ENCODE peak calls at places on chromosomes 12 and 14, in nine cellular contexts. One of them, this sample, is unnamed.

GRCh38 chr12:65665817-65666216 is 158.5 kb upstream of the HMGA2 start:
- DNase-seq in right lobe of liver: no peak
- DNase-seq in activated CD8-positive, alpha-beta memory T cell treated with anti-CD3 and anti-CD28 coated beads, Interleukin-2, amount 50 U/mL, for 4 hours: no peak
- DNase-seq in NCI-H345: no peak
- DNase-seq in EL: no peak
- DNase-seq in NCI-H1105: no peak
- DNase-seq in GM12865: no peak
- DNase-seq in small intestine: no peak
- DNase-seq in NCI-H187: no peak
- DNase-seq in this sample: no peak

GRCh38 chr12:124795081-124795948 is 68.3 kb downstream of the SCARB1 start:
- DNase-seq in EL: no peak
- DNase-seq in small intestine: no peak
- DNase-seq in GM12865: peak
- DNase-seq in NCI-H345: no peak
- DNase-seq in right lobe of liver: no peak
- DNase-seq in NCI-H187: no peak
- DNase-seq in activated CD8-positive, alpha-beta memory T cell treated with anti-CD3 and anti-CD28 coated beads, Interleukin-2, amount 50 U/mL, for 4 hours: no peak
- DNase-seq in NCI-H1105: no peak
- DNase-seq in this sample: no peak

GRCh38 chr12:1791104-1791927 is 29.0 kb upstream of the LRTM2 start:
- DNase-seq in NCI-H345: peak
- DNase-seq in NCI-H187: no peak
- DNase-seq in NCI-H1105: peak
- DNase-seq in GM12865: peak
- DNase-seq in small intestine: peak
- DNase-seq in right lobe of liver: peak
- DNase-seq in activated CD8-positive, alpha-beta memory T cell treated with anti-CD3 and anti-CD28 coated beads, Interleukin-2, amount 50 U/mL, for 4 hours: peak
- DNase-seq in EL: peak
- DNase-seq in this sample: no peak

GRCh38 chr12:8156845-8157244 is at the start of gene ZNF705A:
- DNase-seq in NCI-H345: no peak
- DNase-seq in EL: peak
- DNase-seq in activated CD8-positive, alpha-beta memory T cell treated with anti-CD3 and anti-CD28 coated beads, Interleukin-2, amount 50 U/mL, for 4 hours: no peak
- DNase-seq in right lobe of liver: no peak
- DNase-seq in NCI-H187: no peak
- DNase-seq in GM12865: no peak
- DNase-seq in small intestine: no peak
- DNase-seq in NCI-H1105: no peak
- DNase-seq in this sample: peak

GRCh38 chr12:1030779-1031178 is 39.8 kb downstream of the ERC1 start:
- DNase-seq in activated CD8-positive, alpha-beta memory T cell treated with anti-CD3 and anti-CD28 coated beads, Interleukin-2, amount 50 U/mL, for 4 hours: no peak
- DNase-seq in GM12865: no peak
- DNase-seq in NCI-H345: no peak
- DNase-seq in small intestine: no peak
- DNase-seq in EL: no peak
- DNase-seq in right lobe of liver: no peak
- DNase-seq in NCI-H187: no peak
- DNase-seq in NCI-H1105: no peak
- DNase-seq in this sample: no peak

GRCh38 chr12:71865757-71866536 is 26.4 kb downstream of the TBC1D15 start:
- DNase-seq in activated CD8-positive, alpha-beta memory T cell treated with anti-CD3 and anti-CD28 coated beads, Interleukin-2, amount 50 U/mL, for 4 hours: no peak
- DNase-seq in GM12865: no peak
- DNase-seq in EL: no peak
- DNase-seq in NCI-H187: no peak
- DNase-seq in small intestine: no peak
- DNase-seq in NCI-H345: no peak
- DNase-seq in NCI-H1105: no peak
- DNase-seq in right lobe of liver: no peak
- DNase-seq in this sample: no peak

GRCh38 chr12:102351326-102351725 is 129.0 kb downstream of the IGF1 start:
- DNase-seq in small intestine: no peak
- DNase-seq in NCI-H187: no peak
- DNase-seq in activated CD8-positive, alpha-beta memory T cell treated with anti-CD3 and anti-CD28 coated beads, Interleukin-2, amount 50 U/mL, for 4 hours: no peak
- DNase-seq in GM12865: no peak
- DNase-seq in EL: no peak
- DNase-seq in NCI-H345: no peak
- DNase-seq in NCI-H1105: no peak
- DNase-seq in right lobe of liver: no peak
- DNase-seq in this sample: no peak

GRCh38 chr14:91228112-91229004 is 16.1 kb downstream of the GPR68 start:
- DNase-seq in GM12865: peak
- DNase-seq in NCI-H1105: no peak
- DNase-seq in small intestine: no peak
- DNase-seq in NCI-H187: no peak
- DNase-seq in activated CD8-positive, alpha-beta memory T cell treated with anti-CD3 and anti-CD28 coated beads, Interleukin-2, amount 50 U/mL, for 4 hours: peak
- DNase-seq in NCI-H345: no peak
- DNase-seq in EL: peak
- DNase-seq in right lobe of liver: no peak
- DNase-seq in this sample: peak

GRCh38 chr12:131511803-131512564 is 198.9 kb upstream of the SFSWAP start:
- DNase-seq in NCI-H1105: no peak
- DNase-seq in EL: no peak
- DNase-seq in activated CD8-positive, alpha-beta memory T cell treated with anti-CD3 and anti-CD28 coated beads, Interleukin-2, amount 50 U/mL, for 4 hours: no peak
- DNase-seq in right lobe of liver: no peak
- DNase-seq in small intestine: no peak
- DNase-seq in NCI-H345: peak
- DNase-seq in GM12865: no peak
- DNase-seq in NCI-H187: no peak
- DNase-seq in this sample: no peak

GRCh38 chr12:31482816-31483215 is 108.1 kb downstream of the DENND5B start:
- DNase-seq in small intestine: no peak
- DNase-seq in NCI-H1105: no peak
- DNase-seq in EL: peak
- DNase-seq in GM12865: no peak
- DNase-seq in right lobe of liver: no peak
- DNase-seq in activated CD8-positive, alpha-beta memory T cell treated with anti-CD3 and anti-CD28 coated beads, Interleukin-2, amount 50 U/mL, for 4 hours: no peak
- DNase-seq in NCI-H345: no peak
- DNase-seq in NCI-H187: no peak
- DNase-seq in this sample: no peak

GRCh38 chr12:74689071-74689655 is 151.5 kb downstream of the ATXN7L3B start:
- DNase-seq in GM12865: peak
- DNase-seq in NCI-H345: peak
- DNase-seq in NCI-H1105: peak
- DNase-seq in NCI-H187: no peak
- DNase-seq in activated CD8-positive, alpha-beta memory T cell treated with anti-CD3 and anti-CD28 coated beads, Interleukin-2, amount 50 U/mL, for 4 hours: no peak
- DNase-seq in right lobe of liver: no peak
- DNase-seq in EL: peak
- DNase-seq in small intestine: peak
- DNase-seq in this sample: peak

GRCh38 chr14:25111061-25111601 is 61.2 kb upstream of the STXBP6 start:
- DNase-seq in NCI-H345: peak
- DNase-seq in EL: peak
- DNase-seq in activated CD8-positive, alpha-beta memory T cell treated with anti-CD3 and anti-CD28 coated beads, Interleukin-2, amount 50 U/mL, for 4 hours: no peak
- DNase-seq in NCI-H187: no peak
- DNase-seq in right lobe of liver: no peak
- DNase-seq in GM12865: no peak
- DNase-seq in small intestine: peak
- DNase-seq in NCI-H1105: no peak
- DNase-seq in this sample: peak

GRCh38 chr14:58026967-58027366 is 125.0 kb downstream of the ARMH4 start:
- DNase-seq in activated CD8-positive, alpha-beta memory T cell treated with anti-CD3 and anti-CD28 coated beads, Interleukin-2, amount 50 U/mL, for 4 hours: no peak
- DNase-seq in GM12865: no peak
- DNase-seq in small intestine: no peak
- DNase-seq in NCI-H187: no peak
- DNase-seq in NCI-H345: no peak
- DNase-seq in right lobe of liver: no peak
- DNase-seq in NCI-H1105: no peak
- DNase-seq in EL: no peak
- DNase-seq in this sample: no peak

GRCh38 chr12:25615119-25615518 is 62.0 kb upstream of the LMNTD1 start:
- DNase-seq in small intestine: no peak
- DNase-seq in right lobe of liver: no peak
- DNase-seq in NCI-H1105: no peak
- DNase-seq in NCI-H345: no peak
- DNase-seq in activated CD8-positive, alpha-beta memory T cell treated with anti-CD3 and anti-CD28 coated beads, Interleukin-2, amount 50 U/mL, for 4 hours: no peak
- DNase-seq in NCI-H187: no peak
- DNase-seq in EL: peak
- DNase-seq in GM12865: no peak
- DNase-seq in this sample: peak

GRCh38 chr12:110641512-110641911 is 27.6 kb downstream of the TCTN1 start:
- DNase-seq in EL: no peak
- DNase-seq in NCI-H187: no peak
- DNase-seq in activated CD8-positive, alpha-beta memory T cell treated with anti-CD3 and anti-CD28 coated beads, Interleukin-2, amount 50 U/mL, for 4 hours: no peak
- DNase-seq in small intestine: no peak
- DNase-seq in GM12865: no peak
- DNase-seq in NCI-H345: no peak
- DNase-seq in right lobe of liver: no peak
- DNase-seq in NCI-H1105: no peak
- DNase-seq in this sample: no peak

GRCh38 chr14:29754134-29754533 is 173.5 kb downstream of the PRKD1 start:
- DNase-seq in right lobe of liver: no peak
- DNase-seq in activated CD8-positive, alpha-beta memory T cell treated with anti-CD3 and anti-CD28 coated beads, Interleukin-2, amount 50 U/mL, for 4 hours: no peak
- DNase-seq in NCI-H187: no peak
- DNase-seq in small intestine: no peak
- DNase-seq in NCI-H1105: no peak
- DNase-seq in GM12865: no peak
- DNase-seq in EL: no peak
- DNase-seq in NCI-H345: no peak
- DNase-seq in this sample: no peak

GRCh38 chr12:114967187-114967586 is 283.2 kb upstream of the TBX3 start:
- DNase-seq in GM12865: no peak
- DNase-seq in NCI-H1105: no peak
- DNase-seq in NCI-H187: no peak
- DNase-seq in right lobe of liver: no peak
- DNase-seq in EL: no peak
- DNase-seq in small intestine: no peak
- DNase-seq in activated CD8-positive, alpha-beta memory T cell treated with anti-CD3 and anti-CD28 coated beads, Interleukin-2, amount 50 U/mL, for 4 hours: no peak
- DNase-seq in NCI-H345: no peak
- DNase-seq in this sample: no peak

GRCh38 chr12:25875661-25876060 is 82.8 kb upstream of the RASSF8 start:
- DNase-seq in GM12865: no peak
- DNase-seq in EL: no peak
- DNase-seq in NCI-H1105: no peak
- DNase-seq in activated CD8-positive, alpha-beta memory T cell treated with anti-CD3 and anti-CD28 coated beads, Interleukin-2, amount 50 U/mL, for 4 hours: no peak
- DNase-seq in NCI-H187: no peak
- DNase-seq in small intestine: no peak
- DNase-seq in right lobe of liver: no peak
- DNase-seq in NCI-H345: no peak
- DNase-seq in this sample: no peak

GRCh38 chr14:73238941-73239340 is 1.6 kb downstream of the PAPLN start:
- DNase-seq in NCI-H187: no peak
- DNase-seq in small intestine: no peak
- DNase-seq in right lobe of liver: no peak
- DNase-seq in activated CD8-positive, alpha-beta memory T cell treated with anti-CD3 and anti-CD28 coated beads, Interleukin-2, amount 50 U/mL, for 4 hours: no peak
- DNase-seq in GM12865: no peak
- DNase-seq in EL: no peak
- DNase-seq in NCI-H1105: no peak
- DNase-seq in NCI-H345: no peak
- DNase-seq in this sample: no peak

GRCh38 chr14:60984225-60984624 is 3.2 kb downstream of the SLC38A6 start:
- DNase-seq in NCI-H187: no peak
- DNase-seq in small intestine: no peak
- DNase-seq in NCI-H1105: no peak
- DNase-seq in GM12865: no peak
- DNase-seq in activated CD8-positive, alpha-beta memory T cell treated with anti-CD3 and anti-CD28 coated beads, Interleukin-2, amount 50 U/mL, for 4 hours: no peak
- DNase-seq in right lobe of liver: no peak
- DNase-seq in EL: no peak
- DNase-seq in NCI-H345: no peak
- DNase-seq in this sample: no peak

GRCh38 chr12:93025145-93026103 is 96.3 kb upstream of the EEA1 start:
- DNase-seq in right lobe of liver: no peak
- DNase-seq in EL: peak
- DNase-seq in activated CD8-positive, alpha-beta memory T cell treated with anti-CD3 and anti-CD28 coated beads, Interleukin-2, amount 50 U/mL, for 4 hours: no peak
- DNase-seq in NCI-H1105: peak
- DNase-seq in NCI-H187: no peak
- DNase-seq in NCI-H345: peak
- DNase-seq in GM12865: peak
- DNase-seq in small intestine: peak
- DNase-seq in this sample: peak

GRCh38 chr14:99736600-99737371 is 52.7 kb downstream of the CYP46A1 start:
- DNase-seq in small intestine: peak
- DNase-seq in GM12865: no peak
- DNase-seq in activated CD8-positive, alpha-beta memory T cell treated with anti-CD3 and anti-CD28 coated beads, Interleukin-2, amount 50 U/mL, for 4 hours: no peak
- DNase-seq in EL: no peak
- DNase-seq in NCI-H345: no peak
- DNase-seq in right lobe of liver: no peak
- DNase-seq in NCI-H1105: no peak
- DNase-seq in NCI-H187: no peak
- DNase-seq in this sample: no peak

GRCh38 chr14:34331728-34332623 is 130.1 kb downstream of the SPTSSA start:
- DNase-seq in small intestine: peak
- DNase-seq in EL: peak
- DNase-seq in NCI-H345: peak
- DNase-seq in NCI-H187: peak
- DNase-seq in GM12865: peak
- DNase-seq in activated CD8-positive, alpha-beta memory T cell treated with anti-CD3 and anti-CD28 coated beads, Interleukin-2, amount 50 U/mL, for 4 hours: peak
- DNase-seq in NCI-H1105: peak
- DNase-seq in right lobe of liver: peak
- DNase-seq in this sample: no peak

GRCh38 chr12:31518680-31519227 is 72.2 kb downstream of the DENND5B start:
- DNase-seq in NCI-H187: no peak
- DNase-seq in EL: peak
- DNase-seq in NCI-H1105: peak
- DNase-seq in small intestine: no peak
- DNase-seq in right lobe of liver: no peak
- DNase-seq in activated CD8-positive, alpha-beta memory T cell treated with anti-CD3 and anti-CD28 coated beads, Interleukin-2, amount 50 U/mL, for 4 hours: no peak
- DNase-seq in NCI-H345: peak
- DNase-seq in GM12865: no peak
- DNase-seq in this sample: peak

GRCh38 chr12:9909724-9910123 is 22.4 kb downstream of the CLEC2A start:
- DNase-seq in activated CD8-positive, alpha-beta memory T cell treated with anti-CD3 and anti-CD28 coated beads, Interleukin-2, amount 50 U/mL, for 4 hours: no peak
- DNase-seq in right lobe of liver: no peak
- DNase-seq in NCI-H1105: no peak
- DNase-seq in small intestine: no peak
- DNase-seq in NCI-H345: no peak
- DNase-seq in NCI-H187: no peak
- DNase-seq in EL: no peak
- DNase-seq in GM12865: no peak
- DNase-seq in this sample: no peak

GRCh38 chr14:29584992-29585391 is 342.7 kb downstream of the PRKD1 start:
- DNase-seq in NCI-H187: peak
- DNase-seq in EL: peak
- DNase-seq in right lobe of liver: peak
- DNase-seq in GM12865: no peak
- DNase-seq in NCI-H345: peak
- DNase-seq in NCI-H1105: peak
- DNase-seq in small intestine: no peak
- DNase-seq in activated CD8-positive, alpha-beta memory T cell treated with anti-CD3 and anti-CD28 coated beads, Interleukin-2, amount 50 U/mL, for 4 hours: no peak
- DNase-seq in this sample: peak

GRCh38 chr14:34711169-34711568 is 3.2 kb downstream of the CFL2 start:
- DNase-seq in small intestine: no peak
- DNase-seq in NCI-H187: no peak
- DNase-seq in activated CD8-positive, alpha-beta memory T cell treated with anti-CD3 and anti-CD28 coated beads, Interleukin-2, amount 50 U/mL, for 4 hours: no peak
- DNase-seq in NCI-H345: peak
- DNase-seq in right lobe of liver: no peak
- DNase-seq in GM12865: peak
- DNase-seq in EL: peak
- DNase-seq in NCI-H1105: peak
- DNase-seq in this sample: peak

GRCh38 chr14:99635116-99635515 is 9.8 kb upstream of the HHIPL1 start:
- DNase-seq in small intestine: no peak
- DNase-seq in GM12865: no peak
- DNase-seq in NCI-H187: no peak
- DNase-seq in NCI-H345: no peak
- DNase-seq in EL: no peak
- DNase-seq in NCI-H1105: no peak
- DNase-seq in activated CD8-positive, alpha-beta memory T cell treated with anti-CD3 and anti-CD28 coated beads, Interleukin-2, amount 50 U/mL, for 4 hours: no peak
- DNase-seq in right lobe of liver: no peak
- DNase-seq in this sample: no peak

GRCh38 chr14:20278414-20278813 is 27.3 kb downstream of the TTC5 start:
- DNase-seq in NCI-H345: peak
- DNase-seq in activated CD8-positive, alpha-beta memory T cell treated with anti-CD3 and anti-CD28 coated beads, Interleukin-2, amount 50 U/mL, for 4 hours: no peak
- DNase-seq in small intestine: peak
- DNase-seq in EL: peak
- DNase-seq in NCI-H1105: no peak
- DNase-seq in GM12865: no peak
- DNase-seq in NCI-H187: no peak
- DNase-seq in right lobe of liver: no peak
- DNase-seq in this sample: no peak

GRCh38 chr12:55057466-55057865 is 37.7 kb downstream of the NEUROD4 start:
- DNase-seq in right lobe of liver: no peak
- DNase-seq in GM12865: no peak
- DNase-seq in EL: peak
- DNase-seq in NCI-H187: no peak
- DNase-seq in NCI-H1105: no peak
- DNase-seq in NCI-H345: peak
- DNase-seq in activated CD8-positive, alpha-beta memory T cell treated with anti-CD3 and anti-CD28 coated beads, Interleukin-2, amount 50 U/mL, for 4 hours: no peak
- DNase-seq in small intestine: no peak
- DNase-seq in this sample: no peak

GRCh38 chr12:110565919-110566871 is 16.9 kb downstream of the PPTC7 start:
- DNase-seq in EL: no peak
- DNase-seq in small intestine: no peak
- DNase-seq in right lobe of liver: peak
- DNase-seq in NCI-H345: peak
- DNase-seq in NCI-H187: no peak
- DNase-seq in NCI-H1105: no peak
- DNase-seq in activated CD8-positive, alpha-beta memory T cell treated with anti-CD3 and anti-CD28 coated beads, Interleukin-2, amount 50 U/mL, for 4 hours: no peak
- DNase-seq in GM12865: no peak
- DNase-seq in this sample: no peak